ENCODE peak calls at places on chromosomes 12 and 14, in seven cellular contexts. N, S, F, G, Q, A and U are unnamed samples. For H3K27me3, the result is how much of the 10 kb centered on the place peaks cover.

GRCh38 chr12:29278673-29279420 is 102.1 kb downstream of the ERGIC2 start:
- DNase-seq in S (no peak), A (no peak), F (no peak), Q (no peak), N (no peak), G (no peak), U (no peak)

GRCh38 chr14:57848353-57848752 is 17.5 kb downstream of the SLC35F4 start:
- DNase-seq in A (no peak), G (no peak), F (no peak), S (no peak), Q (no peak), N (no peak), U (no peak)

GRCh38 chr14:26281280-26281998 is 316.4 kb downstream of the NOVA1 start:
- DNase-seq in F (peak), S (no peak), Q (no peak), G (peak), A (no peak), N (no peak), U (no peak)

GRCh38 chr14:100640481-100641273 is 53.5 kb upstream of the BEGAIN start:
- DNase-seq in F (no peak), Q (no peak), N (peak), S (no peak), A (no peak), G (peak), U (no peak)

GRCh38 chr12:40312196-40312595 is 87.4 kb downstream of the LRRK2 start:
- DNase-seq in A (no peak), S (no peak), N (no peak), Q (no peak), F (no peak), G (no peak), U (no peak)

GRCh38 chr12:71214511-71215285 is 56.9 kb upstream of the TSPAN8 start:
- DNase-seq in Q (no peak), S (no peak), A (no peak), N (no peak), F (no peak), G (no peak), U (no peak)

GRCh38 chr12:93323625-93324165 is 54.0 kb upstream of the NUDT4 start:
- DNase-seq in N (no peak), A (no peak), F (no peak), G (peak), Q (no peak), S (no peak), U (no peak)

GRCh38 chr12:23771230-23771949 is 178.1 kb downstream of the SOX5 start:
- DNase-seq in N (no peak), G (no peak), Q (peak), F (no peak), S (peak), A (peak), U (peak)

GRCh38 chr12:81644503-81644902 is 114.6 kb downstream of the PPFIA2 start:
- DNase-seq in Q (no peak), F (no peak), N (no peak), S (no peak), A (no peak), G (peak), U (no peak)

GRCh38 chr14:89131004-89131750 is 285.9 kb downstream of the FOXN3 start:
- DNase-seq in G (no peak), S (no peak), A (no peak), Q (no peak), N (no peak), F (no peak), U (no peak)

GRCh38 chr14:63594455-63595372 is 47.0 kb downstream of the WDR89 start:
- DNase-seq in G (no peak), S (no peak), Q (no peak), F (no peak), N (no peak), A (no peak), U (no peak)

GRCh38 chr14:50335389-50335788 is 23.3 kb downstream of the DMAC2L start:
- DNase-seq in F (no peak), S (peak), A (peak), Q (peak), G (peak), N (no peak), U (peak)

GRCh38 chr12:1656894-1657293 is 27.9 kb downstream of the WNT5B start:
- DNase-seq in N (no peak), F (no peak), Q (peak), S (no peak), G (no peak), A (no peak), U (no peak)

GRCh38 chr14:67515386-67516079 is 17.6 kb upstream of the PLEKHH1 start:
- DNase-seq in A (no peak), Q (no peak), G (no peak), N (peak), F (no peak), S (no peak), U (peak)

GRCh38 chr12:114625294-114625851 is 58.6 kb downstream of the TBX3 start:
- DNase-seq in F (peak), G (peak), Q (no peak), S (no peak), A (peak), N (no peak), U (no peak)

GRCh38 chr12:6192604-6193380 is 7.4 kb upstream of the CD9 start:
- DNase-seq in G (no peak), S (no peak), F (no peak), N (no peak), A (no peak), Q (no peak), U (no peak)
- TF ChIP-seq CTCF in G (no peak), S (no peak), F (no peak), N (no peak), A (no peak), Q (no peak), U (no peak)

GRCh38 chr12:108297424-108297823 is 41.7 kb downstream of the CMKLR1 start:
- DNase-seq in G (no peak), N (no peak), Q (no peak), S (no peak), F (no peak), A (no peak), U (no peak)
- H3K27me3 ChIP-seq in G (under half), N (under half), Q (under half), S (under half), F (under half), A (under half), U (under half)

GRCh38 chr12:25976289-25976688 is 17.8 kb downstream of the RASSF8 start:
- DNase-seq in G (no peak), A (no peak), S (no peak), Q (no peak), N (no peak), F (no peak), U (no peak)
- H3K27ac ChIP-seq in G (no peak), A (no peak), S (peak), Q (peak), N (no peak), F (no peak), U (peak)

DNA sequence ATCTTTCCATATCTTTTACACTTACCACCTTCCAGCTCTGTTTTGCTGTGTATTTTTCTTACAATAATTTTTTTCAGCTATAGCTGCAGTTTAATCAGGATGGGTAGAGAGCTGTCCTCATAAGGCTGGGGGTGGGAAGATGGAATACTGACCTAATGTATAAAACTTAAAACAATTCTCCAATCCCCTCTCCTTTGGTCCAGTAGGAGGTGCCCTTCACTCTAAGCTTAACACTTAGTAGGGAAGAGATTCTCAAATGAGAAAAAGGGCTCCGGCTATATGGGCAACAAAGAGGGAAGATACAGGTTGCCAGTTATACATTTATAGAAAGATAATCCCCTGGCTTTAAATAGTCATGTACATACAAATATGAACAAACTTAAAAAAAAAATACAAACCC is 2.8 kb downstream of the ORMDL2 start:
- DNase-seq in Q (no peak), N (no peak), A (no peak), S (no peak), F (no peak), G (no peak), U (no peak)
- TF ChIP-seq CTCF in Q (no peak), N (no peak), A (no peak), S (no peak), F (peak), G (peak), U (no peak)

DNA sequence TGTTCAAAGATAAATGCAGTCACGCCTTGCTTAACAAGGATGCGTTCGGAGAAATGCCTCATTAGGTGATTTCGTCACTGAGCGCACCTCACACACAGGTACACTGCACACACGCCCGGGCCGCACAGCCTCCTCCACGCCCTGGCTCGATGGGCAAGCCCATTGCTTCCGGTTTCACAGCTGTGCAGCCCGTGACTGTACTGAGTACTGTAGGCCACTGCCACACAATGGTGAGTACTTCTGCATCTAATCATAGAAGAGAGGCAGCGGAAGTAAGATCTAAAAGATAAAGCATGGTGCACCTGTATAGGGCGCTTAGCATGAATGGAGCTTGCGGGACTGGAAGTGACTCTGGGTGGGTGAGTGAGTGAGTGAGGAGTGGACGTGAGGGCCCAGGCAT is 4.3 kb downstream of the RIMBP2 start:
- DNase-seq in G (no peak), F (no peak), S (no peak), Q (no peak), N (no peak), A (no peak), U (no peak)
- H3K27me3 ChIP-seq in G (under half), F (under half), S (under half), Q (half or more), N (under half), A (under half), U (under half)

DNA sequence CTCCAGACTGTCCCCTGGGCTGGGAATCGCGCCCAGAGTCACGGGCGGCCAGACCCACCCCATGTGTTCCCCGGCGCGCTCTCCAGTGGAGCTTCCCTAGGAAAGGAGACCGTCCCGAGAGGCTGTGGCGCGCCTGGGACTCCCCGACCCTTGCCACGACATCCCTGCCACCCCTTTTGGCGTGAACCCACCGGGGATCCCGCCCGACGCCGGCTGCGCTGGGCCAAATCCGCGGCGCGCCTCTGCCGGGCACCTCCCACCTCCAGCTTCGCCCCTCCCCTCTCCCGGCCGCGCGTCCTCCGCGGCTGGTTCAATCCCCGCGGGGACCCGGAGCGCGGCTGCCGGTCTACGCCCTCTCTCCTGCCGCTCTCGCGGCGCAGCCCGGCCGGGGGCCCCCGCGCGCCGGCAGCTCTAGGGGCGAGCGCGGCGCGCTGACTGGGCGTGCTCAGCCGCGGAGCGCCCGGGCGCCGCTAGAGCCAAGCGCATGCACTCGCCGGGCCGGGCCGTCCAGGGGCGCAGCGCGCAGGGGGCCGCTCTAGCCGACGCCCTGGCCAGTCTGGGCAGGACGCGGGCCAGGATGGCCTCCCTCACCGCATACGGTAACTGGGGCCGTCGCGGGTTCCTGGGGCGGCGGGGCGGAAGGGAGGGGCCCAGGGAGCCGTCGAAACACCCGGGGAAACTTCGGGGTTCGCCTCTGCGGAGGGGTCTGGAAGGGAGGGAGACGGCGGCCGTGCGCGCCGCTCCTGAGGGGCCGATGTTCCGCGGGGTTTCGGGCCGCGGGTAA is 77.4 kb upstream of the ANO4 start:
- DNase-seq in G (no peak), N (no peak), Q (no peak), F (no peak), S (no peak), A (no peak), U (no peak)
- H3K27ac ChIP-seq in G (no peak), N (no peak), Q (no peak), F (no peak), S (no peak), A (no peak), U (no peak)

DNA sequence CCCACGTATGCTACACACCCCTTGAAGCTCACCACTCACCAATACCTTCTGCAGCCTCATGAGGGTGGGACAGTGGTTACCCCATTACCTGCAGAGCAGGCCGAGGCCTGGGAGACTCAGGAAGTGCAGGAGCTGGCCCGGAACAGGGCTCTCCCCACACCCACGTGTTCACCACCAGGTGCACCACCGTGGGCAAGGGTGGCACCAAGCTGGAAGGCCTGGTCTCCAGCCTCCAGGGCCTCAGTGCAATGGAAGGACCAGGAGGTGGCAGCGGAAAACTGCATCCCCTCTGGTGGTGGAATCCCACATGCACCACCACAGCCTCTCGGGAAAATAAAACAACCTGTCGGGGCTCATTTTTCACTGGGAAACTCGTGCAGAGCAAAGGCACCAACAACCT is 36.4 kb downstream of the ITPK1 start:
- DNase-seq in N (no peak), F (no peak), A (no peak), G (no peak), Q (no peak), S (no peak), U (no peak)
- TF ChIP-seq CTCF in N (no peak), F (no peak), A (no peak), G (no peak), Q (no peak), S (no peak), U (no peak)